ENCODE peak calls at places on chromosomes 2 and 18, in six cellular contexts. U is OCI-LY7; B is caudate nucleus; K is SJSA1; I is naive thymus-derived CD4-positive, alpha-beta T cell; S is psoas muscle. Y is an unnamed sample.

GRCh38 chr2:104790100-104790811 is 63.7 kb upstream of the POU3F3 start:
- DNase-seq in B (no peak), U (no peak), K (no peak), I (no peak), S (peak), Y (no peak)

GRCh38 chr2:145615626-145616025 is 1095.7 kb upstream of the ZEB2 start:
- DNase-seq in U (no peak), K (no peak), B (no peak), I (no peak), S (no peak), Y (no peak)

GRCh38 chr2:240140920-240141319 is 462 bp upstream of the OTOS start:
- DNase-seq in S (no peak), I (no peak), B (no peak), U (no peak), K (no peak), Y (no peak)

GRCh38 chr2:149006883-149007543 is 31.5 kb upstream of the LYPD6B start:
- DNase-seq in K (no peak), I (no peak), U (no peak), S (no peak), B (no peak), Y (no peak)

GRCh38 chr2:224908820-224909219 is 133.4 kb downstream of the DOCK10 start:
- DNase-seq in B (no peak), U (no peak), K (no peak), I (no peak), S (no peak), Y (no peak)

GRCh38 chr2:234203135-234203984 is 152.9 kb downstream of the SPP2 start:
- DNase-seq in B (no peak), S (no peak), U (no peak), I (no peak), K (peak), Y (no peak)

GRCh38 chr2:39660612-39661196 is 5.0 kb upstream of the TMEM178A start:
- DNase-seq in I (no peak), K (peak), B (no peak), U (no peak), S (no peak), Y (no peak)

GRCh38 chr2:60958800-60959199 is 58.7 kb upstream of the PEX13 start:
- DNase-seq in I (no peak), S (no peak), K (peak), U (no peak), B (no peak), Y (no peak)

GRCh38 chr18:41613210-41613609 is 341.8 kb upstream of the PIK3C3 start:
- DNase-seq in B (no peak), I (no peak), S (no peak), K (no peak), U (no peak), Y (no peak)

GRCh38 chr2:26174691-26175181 is 1.8 kb downstream of the GAREM2 start:
- DNase-seq in U (no peak), I (no peak), S (no peak), K (no peak), B (no peak), Y (no peak)

GRCh38 chr18:24246143-24246542 is 107.3 kb downstream of the CABYR start:
- DNase-seq in K (no peak), S (no peak), U (no peak), B (no peak), I (no peak), Y (no peak)
- H3K27ac ChIP-seq in K (no peak), S (no peak), U (no peak), B (no peak), I (no peak), Y (no peak)

GRCh38 chr2:100137877-100138570 is 4.4 kb downstream of the AFF3 start:
- DNase-seq in B (no peak), K (no peak), U (no peak), I (no peak), S (no peak), Y (no peak)

GRCh38 chr2:100141906-100142305 is 484 bp downstream of the AFF3 start:
- DNase-seq in K (no peak), S (no peak), U (peak), B (no peak), I (no peak), Y (no peak)

GRCh38 chr2:100140582-100140981 is 1.8 kb downstream of the AFF3 start:
- DNase-seq in S (no peak), I (peak), B (no peak), U (peak), K (no peak), Y (no peak)

GRCh38 chr2:100137318-100137717 is 5.1 kb downstream of the AFF3 start:
- DNase-seq in S (no peak), B (no peak), K (no peak), U (no peak), I (no peak), Y (no peak)

GRCh38 chr2:100139114-100139513 is 3.3 kb downstream of the AFF3 start:
- DNase-seq in I (no peak), U (no peak), S (no peak), B (no peak), K (no peak), Y (no peak)
- H3K27ac ChIP-seq in I (no peak), U (peak), S (no peak), B (no peak), K (no peak), Y (no peak)

DNA sequence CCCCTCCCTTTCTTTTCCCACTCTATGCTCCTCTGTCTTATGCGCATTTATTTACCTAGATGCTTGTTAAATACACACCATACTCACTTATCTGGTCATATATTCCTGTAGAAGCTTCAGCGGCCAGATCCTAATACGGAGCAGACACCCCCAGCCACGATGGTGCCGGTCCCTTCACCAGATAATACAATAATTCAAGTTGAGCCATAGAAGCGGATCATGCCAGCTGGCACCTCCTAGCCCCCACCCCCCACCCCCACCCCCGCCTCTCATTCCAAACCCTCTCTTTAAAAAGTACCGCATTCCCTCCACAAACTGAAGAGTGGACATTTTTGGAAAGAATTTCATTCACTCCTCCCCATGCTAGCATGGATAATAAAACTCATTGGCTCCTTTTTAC is 95.2 kb downstream of the BIN1 start:
- DNase-seq in K (no peak), S (no peak), I (no peak), U (no peak), B (no peak), Y (no peak)
- H3K27ac ChIP-seq in K (no peak), S (no peak), I (no peak), U (no peak), B (no peak), Y (no peak)

GRCh38 chr18:3330622-3331021 is 68.7 kb downstream of the MYL12B start:
- DNase-seq in U (no peak), K (no peak), S (no peak), I (no peak), B (no peak), Y (no peak)

GRCh38 chr18:3332376-3332775 is 70.4 kb downstream of the MYL12B start:
- DNase-seq in K (no peak), S (no peak), I (no peak), B (no peak), U (no peak), Y (no peak)

GRCh38 chr18:3328522-3328921 is 66.6 kb downstream of the MYL12B start:
- DNase-seq in B (no peak), S (no peak), U (no peak), I (no peak), K (no peak), Y (no peak)

GRCh38 chr18:3329871-3330270 is 67.9 kb downstream of the MYL12B start:
- DNase-seq in I (no peak), B (no peak), U (no peak), K (no peak), S (no peak), Y (no peak)

DNA sequence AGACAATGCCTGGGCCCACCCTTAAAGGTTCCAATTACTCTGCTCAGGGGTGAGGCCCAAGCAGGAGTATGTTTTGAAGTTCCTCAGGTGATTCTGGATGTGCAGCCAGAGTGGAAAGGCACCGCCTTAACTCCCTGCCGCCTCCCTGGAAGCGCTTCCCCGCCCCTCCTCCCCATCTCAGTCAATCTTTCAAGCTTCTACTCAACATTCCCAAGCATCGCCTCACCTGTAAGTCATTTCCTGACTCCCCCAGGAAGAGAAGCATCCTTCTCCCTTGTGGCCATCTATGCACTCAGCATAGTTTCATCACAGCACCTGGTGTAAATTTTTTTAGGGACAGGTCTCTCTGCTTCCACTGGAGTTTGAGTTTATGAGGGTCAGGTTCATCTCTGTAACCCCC is 67.5 kb downstream of the MYL12B start:
- DNase-seq in K (no peak), B (no peak), S (no peak), I (no peak), U (no peak), Y (no peak)
- H3K27ac ChIP-seq in K (no peak), B (no peak), S (no peak), I (no peak), U (no peak), Y (no peak)

GRCh38 chr18:44807766-44808165 is 127.1 kb downstream of the SETBP1 start:
- DNase-seq in B (no peak), K (no peak), S (no peak), U (no peak), I (no peak), Y (no peak)

GRCh38 chr18:44804033-44804432 is 123.3 kb downstream of the SETBP1 start:
- DNase-seq in U (no peak), K (no peak), I (no peak), S (no peak), B (no peak), Y (no peak)

GRCh38 chr18:44803019-44803650 is 122.4 kb downstream of the SETBP1 start:
- DNase-seq in U (no peak), K (no peak), B (no peak), S (peak), I (no peak), Y (peak)

GRCh38 chr18:44805643-44806042 is 125.0 kb downstream of the SETBP1 start:
- DNase-seq in U (no peak), I (no peak), K (no peak), S (no peak), B (no peak), Y (no peak)

GRCh38 chr18:44805176-44805575 is 124.5 kb downstream of the SETBP1 start:
- DNase-seq in K (no peak), B (no peak), U (no peak), S (no peak), I (no peak), Y (no peak)
- H3K27ac ChIP-seq in K (no peak), B (no peak), U (no peak), S (peak), I (no peak), Y (peak)

GRCh38 chr18:25998461-25998860 is 92.0 kb downstream of the SS18 start:
- DNase-seq in S (no peak), B (no peak), U (no peak), I (no peak), K (no peak), Y (no peak)

GRCh38 chr18:25990473-25990872 is 99.9 kb downstream of the SS18 start:
- DNase-seq in K (no peak), U (no peak), S (no peak), B (no peak), I (no peak), Y (no peak)

DNA sequence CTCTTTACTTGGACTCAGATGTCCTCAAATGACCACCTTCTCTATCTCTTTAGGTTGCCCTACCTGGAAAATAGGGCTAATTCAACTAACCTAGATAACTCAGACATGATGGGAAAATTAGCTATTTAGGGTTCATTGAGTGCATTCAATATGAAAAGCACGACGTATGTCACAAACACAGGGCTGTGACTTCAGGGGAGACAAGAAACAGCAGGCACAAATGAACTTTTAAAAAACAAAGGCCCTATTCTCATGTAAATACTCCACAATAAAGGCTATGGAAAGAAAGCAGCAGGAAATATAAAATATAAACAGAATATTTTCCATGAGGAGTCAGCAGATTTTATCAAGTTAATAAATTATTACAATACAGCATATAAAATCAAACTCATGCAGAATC is 97.8 kb downstream of the SS18 start:
- DNase-seq in S (no peak), B (no peak), U (no peak), K (no peak), I (no peak), Y (no peak)
- H3K27ac ChIP-seq in S (no peak), B (no peak), U (no peak), K (no peak), I (no peak), Y (no peak)

Y was measured in thoracic aorta.